ENCODE peak calls at places on chromosome 6, in five cellular contexts. V is GM12878, L is K562, B is HepG2, R is SK-N-SH. Q is an unnamed sample.

GRCh38 chr6:105389543-105389942 is 13.3 kb downstream of the PREP start:
- DNase-seq in L (no peak), B (no peak), R (no peak), V (no peak), Q (no peak)

GRCh38 chr6:158417760-158418098 is 105.5 kb downstream of the TULP4 start:
- DNase-seq in V (no peak), L (no peak), R (no peak), B (no peak), Q (no peak)

GRCh38 chr6:144599615-144600014 is 314.5 kb downstream of the UTRN start:
- DNase-seq in V (no peak), B (no peak), R (no peak), L (no peak), Q (no peak)

GRCh38 chr6:36109092-36109491 is 21.2 kb upstream of the MAPK13 start:
- DNase-seq in L (no peak), R (no peak), B (no peak), V (no peak), Q (no peak)

GRCh38 chr6:54283877-54284860 is 24.1 kb upstream of the TINAG start:
- DNase-seq in B (no peak), V (no peak), R (no peak), L (no peak), Q (no peak)

GRCh38 chr6:97524846-97525245 is 241.8 kb upstream of the MMS22L start:
- DNase-seq in L (no peak), B (no peak), V (no peak), R (no peak), Q (no peak)

GRCh38 chr6:108587258-108588059 is 26.7 kb downstream of the FOXO3 start:
- DNase-seq in V (no peak), R (no peak), L (peak), B (peak), Q (no peak)

GRCh38 chr6:136840612-136841011 is 18.2 kb downstream of the PEX7 start:
- DNase-seq in B (no peak), R (no peak), L (no peak), V (no peak), Q (no peak)

GRCh38 chr6:43355862-43356590 is 13.4 kb downstream of the ZNF318 start:
- DNase-seq in L (peak), V (no peak), B (peak), R (peak), Q (no peak)

GRCh38 chr6:168703970-168704369 is 263.0 kb downstream of the SMOC2 start:
- DNase-seq in B (no peak), R (no peak), L (no peak), V (no peak), Q (no peak)

GRCh38 chr6:85403331-85404015 is 46.4 kb upstream of the NT5E start:
- DNase-seq in R (no peak), B (no peak), V (no peak), L (no peak), Q (no peak)
- TF ChIP-seq ZBTB33 in R (no peak), B (no peak), V (no peak), L (no peak), Q (no peak)

GRCh38 chr6:83613378-83613777 is 95.5 kb downstream of the SNAP91 start:
- DNase-seq in L (no peak), V (no peak), R (no peak), B (no peak), Q (no peak)
- H3K4me3 ChIP-seq in L (no peak), V (no peak), R (no peak), B (no peak), Q (no peak)

DNA sequence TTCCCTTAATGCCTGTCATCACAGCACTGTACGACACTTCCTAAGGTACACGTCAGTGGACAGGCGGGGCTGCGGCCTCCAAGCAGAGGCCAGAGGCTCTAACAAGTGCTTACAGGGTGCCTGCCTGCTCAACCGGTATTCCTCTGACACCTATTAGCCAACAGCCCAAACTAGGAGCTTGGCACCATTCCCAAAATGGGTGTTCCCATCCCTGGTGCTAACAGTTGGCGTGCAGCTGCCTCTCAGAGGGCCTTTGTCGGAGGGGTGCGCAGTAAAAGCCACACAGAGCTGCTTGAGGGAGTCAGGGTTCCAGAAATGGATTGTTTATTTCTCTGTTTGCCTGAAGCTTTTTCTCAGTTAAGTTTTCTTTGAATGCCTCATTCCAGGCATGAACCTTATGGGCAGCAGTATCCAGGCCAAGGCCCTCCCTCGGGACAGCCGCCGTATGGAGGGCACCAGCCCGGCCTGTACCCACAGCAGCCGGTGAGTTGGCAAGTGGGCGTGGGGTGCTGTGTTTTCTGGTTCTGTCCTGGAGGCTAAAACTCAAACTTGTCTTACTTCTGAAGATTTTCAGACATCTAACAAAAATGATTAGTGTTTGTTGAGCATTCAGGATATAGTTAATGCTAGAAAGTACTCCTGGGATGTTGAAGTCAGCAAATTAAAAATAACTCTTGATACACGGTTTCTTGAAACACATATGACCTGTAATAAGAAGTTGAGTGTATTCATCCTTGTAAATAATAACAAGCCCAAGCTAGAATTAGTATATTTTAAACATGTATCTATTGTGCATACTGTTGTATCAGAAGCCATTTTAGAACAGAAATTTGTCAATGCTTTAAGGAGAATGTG is 124.7 kb downstream of the TMEM242 start:
- DNase-seq in V (no peak), B (no peak), L (no peak), R (peak), Q (no peak)
- TF ChIP-seq RAD21 in V (no peak), B (no peak), L (no peak), R (no peak), Q (no peak)

GRCh38 chr6:14200047-14200446 is 82.5 kb downstream of the CD83 start:
- DNase-seq in V (no peak), B (no peak), L (no peak), R (no peak), Q (no peak)
- TF ChIP-seq ZBTB33 in V (no peak), B (no peak), L (no peak), R (no peak), Q (no peak)

GRCh38 chr6:89216411-89216810 is 747 bp downstream of the GABRR1 start:
- DNase-seq in R (no peak), L (no peak), B (no peak), V (no peak), Q (no peak)

GRCh38 chr6:89217308-89217999 is at the start of gene GABRR1:
- DNase-seq in V (no peak), B (no peak), R (no peak), L (no peak), Q (no peak)

GRCh38 chr6:89221109-89221508 is 4.0 kb upstream of the GABRR1 start:
- DNase-seq in L (no peak), B (no peak), V (no peak), R (no peak), Q (no peak)

DNA sequence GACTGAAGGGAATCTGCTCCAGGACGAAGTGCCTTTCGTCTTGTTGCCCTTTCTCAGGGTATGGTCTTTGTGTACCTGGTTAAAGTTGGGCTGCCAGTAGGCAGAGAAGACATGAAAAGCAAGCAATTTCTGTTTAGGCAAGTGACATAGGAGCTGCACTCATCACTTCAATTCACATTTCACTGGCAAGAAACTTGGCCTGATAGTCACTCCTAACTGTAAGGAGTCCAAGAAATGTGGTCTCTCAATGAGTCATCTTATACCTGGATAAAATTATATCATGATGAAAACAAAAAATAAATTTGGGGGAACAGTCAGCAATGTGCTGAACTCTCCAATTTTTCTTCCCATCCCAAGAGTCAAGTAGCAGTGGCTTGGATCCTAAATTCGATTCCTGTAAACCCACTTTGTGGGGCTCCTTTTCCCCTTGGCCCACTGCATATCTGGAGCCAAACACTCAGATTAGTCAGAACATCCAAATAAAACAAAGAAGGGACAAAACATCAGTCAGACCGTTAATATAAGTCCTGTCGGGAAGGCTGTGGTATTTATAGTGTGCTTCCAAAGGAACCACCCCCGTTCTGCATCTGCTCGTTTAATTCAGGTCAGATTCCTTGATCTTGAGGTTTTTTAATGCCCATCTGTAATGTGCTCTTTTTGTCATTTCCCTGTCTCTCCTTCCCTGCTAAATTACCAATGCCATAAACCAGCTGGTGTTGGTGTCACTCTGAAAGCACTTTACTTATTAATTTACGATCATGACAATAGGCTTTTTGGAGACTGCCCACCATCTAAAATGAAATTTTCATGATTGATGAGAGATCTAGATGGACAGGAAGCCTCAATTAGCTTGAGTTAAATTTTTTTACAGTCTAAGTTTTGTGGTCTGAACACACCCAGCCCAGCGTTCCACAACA is 5.1 kb upstream of the GABRR1 start:
- DNase-seq in B (no peak), V (no peak), L (no peak), R (peak), Q (no peak)
- H3K4me3 ChIP-seq in B (no peak), V (no peak), L (no peak), R (no peak), Q (no peak)

DNA sequence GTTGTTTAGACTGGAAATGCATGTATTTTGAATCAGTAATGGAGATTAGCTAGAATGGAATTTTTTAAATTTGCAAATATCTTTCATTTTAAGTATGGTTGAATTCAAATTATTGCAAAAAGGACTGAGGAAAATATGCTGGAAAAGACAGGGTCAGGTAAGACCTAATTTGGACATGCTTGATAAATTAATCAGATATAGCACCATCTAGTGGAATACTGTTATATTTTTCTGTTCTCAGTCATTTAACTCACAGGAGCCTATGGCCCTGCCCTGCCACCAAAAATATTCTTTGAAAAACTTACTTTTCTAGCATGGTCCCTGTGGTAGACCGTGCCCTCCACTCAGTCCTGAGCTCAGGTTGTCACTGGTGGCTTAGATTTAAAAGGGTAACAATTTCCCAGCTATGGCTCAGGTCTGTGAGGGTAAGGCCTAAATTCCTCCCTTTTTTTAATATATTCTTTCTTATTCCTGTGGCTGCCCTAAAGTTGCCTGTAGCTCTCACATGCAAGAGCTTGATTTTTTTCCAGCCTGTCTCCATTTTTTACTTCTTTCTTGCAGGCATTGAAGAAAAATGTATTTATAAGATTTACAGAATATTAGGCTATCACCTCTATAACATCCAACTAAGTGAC is 25.3 kb upstream of the KIAA1586 start:
- DNase-seq in V (no peak), B (peak), L (peak), R (peak), Q (peak)
- TF ChIP-seq RAD21 in V (peak), B (no peak), L (peak), R (peak), Q (peak)

GRCh38 chr6:115582386-115582785 is 478.3 kb downstream of the FRK start:
- DNase-seq in L (no peak), R (no peak), V (no peak), B (no peak), Q (no peak)
- TF ChIP-seq ZBTB33 in L (no peak), R (no peak), V (no peak), B (no peak), Q (no peak)

GRCh38 chr6:129501401-129502051 is 208.5 kb downstream of the ARHGAP18 start:
- DNase-seq in R (no peak), B (peak), V (no peak), L (peak), Q (peak)
- H3K4me3 ChIP-seq in R (peak), B (peak), V (no peak), L (peak), Q (no peak)

GRCh38 chr6:21742238-21742660 is 148.7 kb downstream of the SOX4 start:
- DNase-seq in R (no peak), V (no peak), L (no peak), B (no peak), Q (peak)

GRCh38 chr6:21744321-21744720 is 150.8 kb downstream of the SOX4 start:
- DNase-seq in L (no peak), B (no peak), R (no peak), V (no peak), Q (no peak)

GRCh38 chr6:21747441-21747840 is 153.9 kb downstream of the SOX4 start:
- DNase-seq in L (no peak), R (no peak), V (no peak), B (no peak), Q (no peak)

GRCh38 chr6:21748343-21749063 is 155.0 kb downstream of the SOX4 start:
- DNase-seq in R (no peak), B (no peak), L (no peak), V (no peak), Q (no peak)

DNA sequence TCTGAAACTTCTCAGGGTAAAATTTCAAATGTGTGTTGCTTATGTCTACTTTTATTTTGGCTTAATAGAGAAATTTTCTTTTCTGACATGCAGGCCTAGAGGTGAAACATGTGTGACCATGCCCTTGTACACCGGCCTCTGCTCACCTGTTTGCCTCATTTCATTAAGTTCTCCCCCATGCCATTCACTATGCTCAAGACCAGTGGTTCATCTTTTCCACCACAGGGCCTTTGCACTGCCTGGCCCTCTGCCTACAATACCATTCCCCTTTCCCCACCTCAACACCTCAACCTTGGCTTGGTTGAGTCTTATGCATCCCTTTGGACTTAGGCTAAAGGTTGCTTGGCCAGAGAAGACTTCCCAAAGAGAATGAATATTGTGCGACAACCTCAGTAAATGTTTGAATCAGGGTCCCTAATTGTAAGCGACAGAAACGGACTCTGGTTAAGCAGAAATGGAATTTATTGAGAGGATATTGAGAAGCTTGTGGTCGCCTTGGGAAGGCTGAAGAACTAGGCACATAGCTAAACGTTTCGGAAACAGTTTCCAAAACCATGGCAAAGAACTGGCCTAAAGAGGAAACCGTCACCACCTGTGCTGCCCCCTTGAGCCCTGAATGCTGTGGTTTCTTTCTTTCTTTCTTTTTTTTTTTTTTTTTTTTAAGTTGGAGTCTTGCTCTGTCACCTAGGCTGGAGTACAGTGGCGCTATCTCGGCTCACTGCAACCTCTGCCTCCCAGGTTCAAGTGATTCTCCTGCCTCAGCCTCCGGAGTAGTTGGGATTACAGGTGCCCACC is 152.2 kb downstream of the SOX4 start:
- DNase-seq in L (no peak), R (no peak), B (no peak), V (no peak), Q (no peak)
- TF ChIP-seq RAD21 in L (no peak), R (no peak), B (no peak), V (no peak), Q (peak)